ENCODE peak calls at places on chromosomes 2 and 18, in four cellular contexts. Q is activated T-helper 1 cell treated with Interleukin-2 at 50 U/mL for 16 hours; B is GDM1; P is natural killer cell treated with Interleukin-12 subunit alpha and Interleukin-12 subunit beta and Interleukin-15 and Interleukin-18, amount 100 ng/mL, for 72 hours. J is an unnamed sample.

GRCh38 chr2:221372156-221372870 is 199.8 kb downstream of the EPHA4 start:
- DNase-seq in B (no peak), Q (no peak), P (no peak), J (no peak)

GRCh38 chr2:224952942-224953657 is 89.2 kb downstream of the DOCK10 start:
- DNase-seq in B (peak), P (no peak), Q (no peak), J (no peak)

GRCh38 chr18:9055185-9055584 is 47.3 kb upstream of the NDUFV2 start:
- DNase-seq in B (no peak), P (no peak), Q (no peak), J (peak)

GRCh38 chr18:43830905-43831304 is 553.6 kb upstream of the SYT4 start:
- DNase-seq in Q (no peak), P (no peak), B (no peak), J (peak)

GRCh38 chr2:216987176-216987809 is 127.4 kb upstream of the TNP1 start:
- DNase-seq in B (no peak), Q (no peak), P (no peak), J (no peak)

GRCh38 chr2:63596487-63596886 is 7.7 kb downstream of the MDH1 start:
- DNase-seq in P (no peak), Q (no peak), B (no peak), J (no peak)

GRCh38 chr2:112811276-112811831 is 25.2 kb downstream of the IL1B start:
- DNase-seq in Q (no peak), B (no peak), P (no peak), J (no peak)

GRCh38 chr2:55052087-55053061 is 2.1 kb upstream of the RTN4 start:
- DNase-seq in P (no peak), Q (no peak), B (no peak), J (peak)

GRCh38 chr2:136058951-136059530 is 58.9 kb downstream of the CXCR4 start:
- DNase-seq in P (no peak), B (no peak), Q (no peak), J (no peak)

GRCh38 chr2:80105020-80105419 is 199.5 kb downstream of the LRRTM1 start:
- DNase-seq in Q (no peak), P (no peak), B (no peak), J (no peak)

GRCh38 chr18:36302676-36303075 is 5.2 kb downstream of the FHOD3 start:
- DNase-seq in B (no peak), Q (no peak), P (no peak), J (peak)

GRCh38 chr18:60372598-60372997 is at the start of gene MC4R:
- DNase-seq in P (no peak), Q (no peak), B (no peak), J (peak)

GRCh38 chr2:14330884-14331283 is 301.6 kb upstream of the LRATD1 start:
- DNase-seq in B (no peak), Q (no peak), P (no peak), J (no peak)

GRCh38 chr2:200616656-200617055 is 30.8 kb downstream of the AOX1 start:
- DNase-seq in P (no peak), B (no peak), Q (no peak), J (peak)

GRCh38 chr2:127199223-127199622 is 20.9 kb downstream of the CYP27C1 start:
- DNase-seq in P (no peak), B (no peak), Q (no peak), J (no peak)

GRCh38 chr2:145230546-145230945 is 710.6 kb upstream of the ZEB2 start:
- DNase-seq in B (no peak), P (no peak), Q (no peak), J (peak)

GRCh38 chr2:36461039-36461681 is 105.6 kb downstream of the CRIM1 start:
- DNase-seq in P (no peak), B (no peak), Q (no peak), J (peak)

GRCh38 chr2:238203973-238204683 is 633 bp upstream of the ILKAP start:
- DNase-seq in B (no peak), Q (no peak), P (no peak), J (no peak)

GRCh38 chr2:201532686-201533304 is 81.3 kb downstream of the STRADB start:
- DNase-seq in B (no peak), P (no peak), Q (no peak), J (peak)

GRCh38 chr18:51151568-51152511 is 45.6 kb downstream of the MEX3C start:
- DNase-seq in P (peak), B (no peak), Q (peak), J (no peak)

GRCh38 chr18:57077786-57078552 is 68.9 kb upstream of the BOD1L2 start:
- DNase-seq in P (no peak), Q (no peak), B (peak), J (no peak)

GRCh38 chr18:62189208-62189607 is 2.2 kb downstream of the RELCH start:
- DNase-seq in B (no peak), P (no peak), Q (no peak), J (no peak)

GRCh38 chr18:26429535-26429934 is 118.8 kb downstream of the KCTD1 start:
- DNase-seq in B (no peak), P (no peak), Q (no peak), J (peak)

GRCh38 chr2:54899576-54900200 is 150.6 kb downstream of the RTN4 start:
- DNase-seq in P (no peak), B (no peak), Q (no peak), J (peak)

GRCh38 chr2:31420936-31421335 is 6.4 kb upstream of the XDH start:
- DNase-seq in B (no peak), P (no peak), Q (no peak), J (peak)

GRCh38 chr2:136134126-136134525 is 16.2 kb upstream of the CXCR4 start:
- DNase-seq in Q (peak), B (no peak), P (no peak), J (no peak)

GRCh38 chr2:30721241-30721640 is 86.0 kb downstream of the CAPN13 start:
- DNase-seq in B (no peak), Q (no peak), P (no peak), J (no peak)

GRCh38 chr2:69946351-69947077 is 14.9 kb downstream of the ASPRV1 start:
- DNase-seq in Q (peak), B (peak), P (peak), J (peak)

GRCh38 chr2:40439473-40439872 is 12.4 kb downstream of the SLC8A1 start:
- DNase-seq in P (no peak), Q (no peak), B (no peak), J (no peak)

GRCh38 chr18:11872479-11873136 is 21.4 kb downstream of the CHMP1B start:
- DNase-seq in P (no peak), B (no peak), Q (no peak), J (no peak)

GRCh38 chr2:46518848-46519247 is 39.5 kb downstream of the TMEM247 start:
- DNase-seq in Q (no peak), B (no peak), P (no peak), J (no peak)

GRCh38 chr2:55120634-55121359 is 70.5 kb upstream of the RTN4 start:
- DNase-seq in Q (no peak), P (no peak), B (peak), J (peak)

GRCh38 chr2:158025263-158025996 is 76.2 kb upstream of the UPP2 start:
- DNase-seq in Q (no peak), P (no peak), B (no peak), J (peak)

GRCh38 chr2:23418056-23418455 is 33.1 kb downstream of the KLHL29 start:
- DNase-seq in P (no peak), B (no peak), Q (no peak), J (no peak)

J was measured in fibroblast of villous mesenchyme.